ENCODE peak calls at places on chromosome 21, in five cellular contexts. One of them, this sample, is unnamed.

GRCh38 chr21:36235058-36235582 is 78.5 kb downstream of the DOP1B start:
- DNase-seq in omental fat pad: no peak
- DNase-seq in NB4: no peak
- DNase-seq in foreskin fibroblast: no peak
- DNase-seq in CD4-positive, alpha-beta T cell: no peak
- DNase-seq in this sample: no peak

GRCh38 chr21:44299085-44299457 is 782 bp upstream of the PFKL start:
- DNase-seq in omental fat pad: no peak
- DNase-seq in NB4: no peak
- DNase-seq in foreskin fibroblast: peak
- DNase-seq in CD4-positive, alpha-beta T cell: no peak
- DNase-seq in this sample: no peak

GRCh38 chr21:45982256-45982757 is 737 bp downstream of the COL6A1 start:
- DNase-seq in omental fat pad: no peak
- DNase-seq in NB4: no peak
- DNase-seq in foreskin fibroblast: peak
- DNase-seq in CD4-positive, alpha-beta T cell: no peak
- DNase-seq in this sample: peak

GRCh38 chr21:20443558-20444155 is 554.6 kb upstream of the NCAM2 start:
- DNase-seq in omental fat pad: no peak
- DNase-seq in NB4: peak
- DNase-seq in foreskin fibroblast: no peak
- DNase-seq in CD4-positive, alpha-beta T cell: no peak
- DNase-seq in this sample: no peak

GRCh38 chr21:45080639-45081414 is 6.4 kb downstream of the ADARB1 start:
- DNase-seq in omental fat pad: no peak
- DNase-seq in NB4: peak
- DNase-seq in foreskin fibroblast: peak
- DNase-seq in CD4-positive, alpha-beta T cell: peak
- DNase-seq in this sample: no peak

GRCh38 chr21:45576838-45577737 is 34.8 kb upstream of the SLC19A1 start:
- DNase-seq in omental fat pad: no peak
- DNase-seq in NB4: no peak
- DNase-seq in foreskin fibroblast: no peak
- DNase-seq in CD4-positive, alpha-beta T cell: no peak
- DNase-seq in this sample: no peak

GRCh38 chr21:43321111-43321510 is 105.8 kb downstream of the SIK1 start:
- DNase-seq in omental fat pad: no peak
- DNase-seq in NB4: peak
- DNase-seq in foreskin fibroblast: peak
- DNase-seq in CD4-positive, alpha-beta T cell: no peak
- DNase-seq in this sample: no peak

GRCh38 chr21:43825936-43826622 is 36.7 kb downstream of the RRP1 start:
- DNase-seq in omental fat pad: no peak
- DNase-seq in NB4: no peak
- DNase-seq in foreskin fibroblast: no peak
- DNase-seq in CD4-positive, alpha-beta T cell: no peak
- DNase-seq in this sample: no peak

GRCh38 chr21:44405948-44406872 is 49.1 kb upstream of the LRRC3 start:
- DNase-seq in omental fat pad: no peak
- DNase-seq in NB4: no peak
- DNase-seq in foreskin fibroblast: no peak
- DNase-seq in CD4-positive, alpha-beta T cell: no peak
- DNase-seq in this sample: no peak

GRCh38 chr21:36753556-36753955 is 54.6 kb downstream of the SIM2 start:
- DNase-seq in omental fat pad: no peak
- DNase-seq in NB4: no peak
- DNase-seq in foreskin fibroblast: peak
- DNase-seq in CD4-positive, alpha-beta T cell: no peak
- DNase-seq in this sample: no peak

GRCh38 chr21:35925497-35925896 is 134.8 kb downstream of the SETD4 start:
- DNase-seq in omental fat pad: no peak
- DNase-seq in NB4: peak
- DNase-seq in foreskin fibroblast: peak
- DNase-seq in CD4-positive, alpha-beta T cell: no peak
- DNase-seq in this sample: no peak

GRCh38 chr21:15410853-15411252 is 318.9 kb upstream of the USP25 start:
- DNase-seq in omental fat pad: no peak
- DNase-seq in NB4: no peak
- DNase-seq in foreskin fibroblast: no peak
- DNase-seq in CD4-positive, alpha-beta T cell: no peak
- DNase-seq in this sample: no peak
- TF ChIP-seq CTCF in omental fat pad: no peak
- TF ChIP-seq CTCF in NB4: no peak
- TF ChIP-seq CTCF in foreskin fibroblast: no peak
- TF ChIP-seq CTCF in CD4-positive, alpha-beta T cell: no peak
- TF ChIP-seq CTCF in this sample: no peak

GRCh38 chr21:27480841-27481261 is 514.0 kb upstream of the ADAMTS5 start:
- DNase-seq in omental fat pad: no peak
- DNase-seq in NB4: no peak
- DNase-seq in foreskin fibroblast: peak
- DNase-seq in CD4-positive, alpha-beta T cell: no peak
- DNase-seq in this sample: no peak

GRCh38 chr21:27475363-27475955 is 508.6 kb upstream of the ADAMTS5 start:
- DNase-seq in omental fat pad: no peak
- DNase-seq in NB4: no peak
- DNase-seq in foreskin fibroblast: peak
- DNase-seq in CD4-positive, alpha-beta T cell: no peak
- DNase-seq in this sample: no peak

GRCh38 chr21:27477321-27477720 is 510.4 kb upstream of the ADAMTS5 start:
- DNase-seq in omental fat pad: no peak
- DNase-seq in NB4: no peak
- DNase-seq in foreskin fibroblast: peak
- DNase-seq in CD4-positive, alpha-beta T cell: no peak
- DNase-seq in this sample: no peak

GRCh38 chr21:27476696-27477095 is 509.8 kb upstream of the ADAMTS5 start:
- DNase-seq in omental fat pad: no peak
- DNase-seq in NB4: no peak
- DNase-seq in foreskin fibroblast: peak
- DNase-seq in CD4-positive, alpha-beta T cell: no peak
- DNase-seq in this sample: no peak
- TF ChIP-seq CTCF in omental fat pad: no peak
- TF ChIP-seq CTCF in NB4: no peak
- TF ChIP-seq CTCF in foreskin fibroblast: peak
- TF ChIP-seq CTCF in CD4-positive, alpha-beta T cell: no peak
- TF ChIP-seq CTCF in this sample: no peak

GRCh38 chr21:31915566-31915965 is 42.7 kb downstream of the HUNK start:
- DNase-seq in omental fat pad: no peak
- DNase-seq in NB4: no peak
- DNase-seq in foreskin fibroblast: no peak
- DNase-seq in CD4-positive, alpha-beta T cell: no peak
- DNase-seq in this sample: no peak

GRCh38 chr21:31920275-31920674 is 47.5 kb downstream of the HUNK start:
- DNase-seq in omental fat pad: no peak
- DNase-seq in NB4: no peak
- DNase-seq in foreskin fibroblast: no peak
- DNase-seq in CD4-positive, alpha-beta T cell: no peak
- DNase-seq in this sample: no peak

GRCh38 chr21:31917108-31917507 is 44.3 kb downstream of the HUNK start:
- DNase-seq in omental fat pad: no peak
- DNase-seq in NB4: peak
- DNase-seq in foreskin fibroblast: peak
- DNase-seq in CD4-positive, alpha-beta T cell: no peak
- DNase-seq in this sample: no peak

GRCh38 chr21:31921079-31921478 is 48.3 kb downstream of the HUNK start:
- DNase-seq in omental fat pad: no peak
- DNase-seq in NB4: no peak
- DNase-seq in foreskin fibroblast: peak
- DNase-seq in CD4-positive, alpha-beta T cell: no peak
- DNase-seq in this sample: no peak

GRCh38 chr21:31918250-31918775 is 45.5 kb downstream of the HUNK start:
- DNase-seq in omental fat pad: no peak
- DNase-seq in NB4: no peak
- DNase-seq in foreskin fibroblast: no peak
- DNase-seq in CD4-positive, alpha-beta T cell: no peak
- DNase-seq in this sample: no peak
- TF ChIP-seq CTCF in omental fat pad: no peak
- TF ChIP-seq CTCF in NB4: no peak
- TF ChIP-seq CTCF in foreskin fibroblast: no peak
- TF ChIP-seq CTCF in CD4-positive, alpha-beta T cell: no peak
- TF ChIP-seq CTCF in this sample: no peak

DNA sequence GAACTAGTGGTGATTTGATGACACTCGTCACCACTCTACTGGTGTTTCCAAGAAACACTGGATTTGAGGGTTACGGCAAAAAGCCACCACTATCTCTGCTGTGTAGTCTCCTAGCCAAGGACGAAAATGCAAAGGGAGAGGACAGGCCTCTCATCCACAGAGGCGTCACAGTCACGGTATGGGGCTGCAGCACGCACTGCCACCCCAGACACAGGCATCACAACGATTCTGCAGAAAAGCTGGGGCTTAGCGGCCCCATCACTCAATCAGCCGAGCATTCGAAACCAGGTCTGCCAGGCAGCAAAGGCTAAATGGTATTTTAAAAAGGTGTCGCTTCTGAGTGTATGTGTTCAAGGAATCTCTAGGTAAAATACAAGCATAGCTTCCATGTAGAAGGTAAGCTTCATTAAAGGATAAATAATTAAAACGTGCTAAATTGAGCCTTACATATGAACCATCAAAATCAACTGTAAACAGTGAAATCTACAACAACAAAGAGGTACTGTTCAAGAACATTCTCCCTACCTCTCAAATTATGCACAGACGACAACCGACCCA is 1.4 kb downstream of the RIPK4 start:
- DNase-seq in omental fat pad: no peak
- DNase-seq in NB4: no peak
- DNase-seq in foreskin fibroblast: no peak
- DNase-seq in CD4-positive, alpha-beta T cell: no peak
- DNase-seq in this sample: no peak
- TF ChIP-seq CTCF in omental fat pad: no peak
- TF ChIP-seq CTCF in NB4: no peak
- TF ChIP-seq CTCF in foreskin fibroblast: no peak
- TF ChIP-seq CTCF in CD4-positive, alpha-beta T cell: no peak
- TF ChIP-seq CTCF in this sample: no peak

GRCh38 chr21:33302796-33303195 is 22.0 kb upstream of the IFNAR1 start:
- DNase-seq in omental fat pad: no peak
- DNase-seq in NB4: no peak
- DNase-seq in foreskin fibroblast: no peak
- DNase-seq in CD4-positive, alpha-beta T cell: no peak
- DNase-seq in this sample: no peak

GRCh38 chr21:33301632-33302002 is 23.2 kb upstream of the IFNAR1 start:
- DNase-seq in omental fat pad: no peak
- DNase-seq in NB4: no peak
- DNase-seq in foreskin fibroblast: no peak
- DNase-seq in CD4-positive, alpha-beta T cell: no peak
- DNase-seq in this sample: no peak

GRCh38 chr21:33299181-33299752 is 25.5 kb upstream of the IFNAR1 start:
- DNase-seq in omental fat pad: no peak
- DNase-seq in NB4: peak
- DNase-seq in foreskin fibroblast: no peak
- DNase-seq in CD4-positive, alpha-beta T cell: peak
- DNase-seq in this sample: peak

GRCh38 chr21:33300701-33301631 is 23.8 kb upstream of the IFNAR1 start:
- DNase-seq in omental fat pad: no peak
- DNase-seq in NB4: peak
- DNase-seq in foreskin fibroblast: peak
- DNase-seq in CD4-positive, alpha-beta T cell: no peak
- DNase-seq in this sample: no peak

DNA sequence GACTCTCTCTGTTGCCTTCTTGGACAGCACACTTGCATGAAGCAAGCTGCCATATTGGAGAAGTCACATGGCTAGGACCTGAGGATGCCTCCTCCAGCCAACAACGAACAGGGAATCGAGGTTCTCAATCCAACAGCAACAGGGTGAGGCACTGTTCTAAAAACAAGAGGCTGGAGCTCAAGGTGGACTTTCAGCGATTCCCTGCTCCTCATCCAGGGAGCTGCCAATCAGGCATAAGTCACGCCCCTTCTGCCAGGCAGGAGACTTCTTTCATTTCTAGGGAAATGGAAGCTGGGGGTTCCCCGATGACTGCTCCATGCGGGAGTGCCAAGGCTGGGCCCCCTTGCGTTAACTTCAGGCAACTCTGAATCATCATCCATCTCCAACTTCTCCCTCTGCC is 22.7 kb upstream of the IFNAR1 start:
- DNase-seq in omental fat pad: no peak
- DNase-seq in NB4: no peak
- DNase-seq in foreskin fibroblast: no peak
- DNase-seq in CD4-positive, alpha-beta T cell: no peak
- DNase-seq in this sample: no peak
- TF ChIP-seq CTCF in omental fat pad: no peak
- TF ChIP-seq CTCF in NB4: no peak
- TF ChIP-seq CTCF in foreskin fibroblast: no peak
- TF ChIP-seq CTCF in CD4-positive, alpha-beta T cell: no peak
- TF ChIP-seq CTCF in this sample: no peak

GRCh38 chr21:25342811-25343210 is 264.5 kb downstream of the MRPL39 start:
- DNase-seq in omental fat pad: no peak
- DNase-seq in NB4: no peak
- DNase-seq in foreskin fibroblast: peak
- DNase-seq in CD4-positive, alpha-beta T cell: no peak
- DNase-seq in this sample: no peak
- TF ChIP-seq CTCF in omental fat pad: no peak
- TF ChIP-seq CTCF in NB4: no peak
- TF ChIP-seq CTCF in foreskin fibroblast: no peak
- TF ChIP-seq CTCF in CD4-positive, alpha-beta T cell: no peak
- TF ChIP-seq CTCF in this sample: no peak